ENCODE peak calls at places on chromosomes 5 and 9, in five cellular contexts. L is HCT116, X is IMR-90, H is heart left ventricle, D is H4. W is an unnamed sample.

GRCh38 chr5:160802567-160802966 is 49.4 kb downstream of the ATP10B start:
- DNase-seq in L (no peak), X (no peak), H (no peak), D (no peak), W (peak; percentile 13)

GRCh38 chr5:112862085-112862484 is 998 bp downstream of the SRP19 start:
- DNase-seq in L (no peak), X (no peak), H (no peak), D (no peak), W (no peak)

GRCh38 chr9:121009657-121010056 is 40.4 kb downstream of the C5 start:
- DNase-seq in L (no peak), X (no peak), H (no peak), D (no peak), W (no peak)

GRCh38 chr9:6575324-6575758 is 70.2 kb downstream of the GLDC start:
- DNase-seq in L (no peak), X (no peak), H (no peak), D (no peak), W (no peak)

GRCh38 chr9:36040271-36040925 is 3.7 kb downstream of the RECK start:
- DNase-seq in L (no peak), X (peak; percentile 72), H (no peak), D (no peak), W (no peak)

GRCh38 chr5:137660349-137660817 is 75.5 kb downstream of the KLHL3 start:
- DNase-seq in L (peak; percentile 86), X (peak; percentile 81), H (peak; percentile 70), D (peak; percentile 74), W (peak; percentile 80)

GRCh38 chr5:167363065-167363464 is 928.4 kb upstream of the WWC1 start:
- DNase-seq in L (no peak), X (no peak), H (no peak), D (no peak), W (no peak)

GRCh38 chr5:128315671-128316070 is 222.4 kb downstream of the FBN2 start:
- DNase-seq in L (no peak), X (no peak), H (no peak), D (no peak), W (no peak)

GRCh38 chr5:175821790-175822211 is 49.6 kb upstream of the CPLX2 start:
- DNase-seq in L (peak; percentile 89), X (no peak), H (no peak), D (peak; percentile 48), W (peak; percentile 87)

GRCh38 chr5:154529282-154529681 is 51.3 kb upstream of the HAND1 start:
- DNase-seq in L (no peak), X (no peak), H (no peak), D (no peak), W (no peak)

GRCh38 chr5:169431386-169431785 is 130.4 kb upstream of the SLIT3 start:
- DNase-seq in L (no peak), X (no peak), H (no peak), D (no peak), W (no peak)

GRCh38 chr5:94660506-94660905 is 42.0 kb downstream of the SLF1 start:
- DNase-seq in L (no peak), X (no peak), H (no peak), D (no peak), W (no peak)

W was measured in SW480.